ENCODE peak calls at places on chromosome 11, in four cellular contexts. One of them, this sample, is unnamed.

GRCh38 chr11:86577663-86578636 is 94.5 kb downstream of the ME3 start:
- DNase-seq in HepG2: peak; percentile 81
- DNase-seq in WTC11: no peak
- DNase-seq in A549: peak; percentile 86
- DNase-seq in this sample: no peak

GRCh38 chr11:16605440-16605970 is 132.9 kb upstream of the C11orf58 start:
- DNase-seq in HepG2: no peak
- DNase-seq in A549: no peak
- DNase-seq in WTC11: peak; percentile 60
- DNase-seq in this sample: peak; percentile 63

GRCh38 chr11:85886089-85887056 is 31.2 kb downstream of the CCDC83 start:
- DNase-seq in WTC11: no peak
- DNase-seq in HepG2: no peak
- DNase-seq in A549: no peak
- DNase-seq in this sample: no peak

GRCh38 chr11:122109932-122110331 is 6.1 kb downstream of the BLID start:
- DNase-seq in A549: no peak
- DNase-seq in HepG2: no peak
- DNase-seq in WTC11: no peak
- DNase-seq in this sample: no peak

GRCh38 chr11:76889414-76889975 is 28.8 kb downstream of the ACER3 start:
- DNase-seq in WTC11: no peak
- DNase-seq in HepG2: peak; percentile 73
- DNase-seq in A549: no peak
- DNase-seq in this sample: no peak

GRCh38 chr11:2581931-2582435 is 117.8 kb downstream of the KCNQ1OT1 start:
- DNase-seq in WTC11: peak; percentile 10
- DNase-seq in A549: no peak
- DNase-seq in HepG2: no peak
- DNase-seq in this sample: no peak

GRCh38 chr11:34653031-34653430 is 32.1 kb downstream of the EHF start:
- DNase-seq in HepG2: no peak
- DNase-seq in A549: no peak
- DNase-seq in WTC11: no peak
- DNase-seq in this sample: no peak

GRCh38 chr11:123483465-123483864 is 53.4 kb downstream of the GRAMD1B start:
- DNase-seq in WTC11: no peak
- DNase-seq in HepG2: no peak
- DNase-seq in A549: no peak
- DNase-seq in this sample: peak; percentile 2

GRCh38 chr11:34356576-34356917 is 1.3 kb downstream of the ABTB2 start:
- DNase-seq in A549: peak; percentile 62
- DNase-seq in HepG2: no peak
- DNase-seq in WTC11: peak; percentile 29
- DNase-seq in this sample: no peak

GRCh38 chr11:47249378-47249715 is 733 bp upstream of the ACP2 start:
- DNase-seq in HepG2: no peak
- DNase-seq in A549: no peak
- DNase-seq in WTC11: no peak
- DNase-seq in this sample: no peak

GRCh38 chr11:47247502-47247901 is 1.1 kb downstream of the ACP2 start:
- DNase-seq in HepG2: no peak
- DNase-seq in A549: no peak
- DNase-seq in WTC11: no peak
- DNase-seq in this sample: no peak

GRCh38 chr11:47245586-47246357 is 2.8 kb downstream of the ACP2 start:
- DNase-seq in WTC11: no peak
- DNase-seq in A549: no peak
- DNase-seq in HepG2: no peak
- DNase-seq in this sample: no peak

GRCh38 chr11:47248664-47249377 is at the start of gene ACP2:
- DNase-seq in HepG2: peak; percentile 85
- DNase-seq in A549: peak; percentile 94
- DNase-seq in WTC11: peak; percentile 91
- DNase-seq in this sample: peak; percentile 84

DNA sequence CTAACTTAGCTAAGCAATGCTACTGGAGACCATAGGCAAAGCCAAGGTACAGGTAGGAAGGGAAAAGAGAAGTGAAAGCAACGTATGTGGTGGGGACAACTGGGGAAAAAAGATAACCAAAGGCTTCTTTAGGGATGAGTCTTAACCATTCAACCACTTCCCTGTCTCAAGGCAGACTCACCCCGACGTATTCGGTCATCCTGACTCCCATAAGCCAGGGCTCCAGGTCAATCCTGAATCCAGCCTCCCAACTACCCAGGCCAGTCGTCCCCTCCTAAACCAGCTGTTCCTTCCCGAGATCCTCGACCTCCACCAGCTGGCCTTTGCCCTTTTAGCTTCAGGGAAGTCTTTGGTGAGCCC is 330 bp downstream of the ACP2 start:
- DNase-seq in A549: no peak
- DNase-seq in HepG2: no peak
- DNase-seq in WTC11: no peak
- DNase-seq in this sample: peak; percentile 42
- TF ChIP-seq NR3C1 in A549: no peak
- TF ChIP-seq NR3C1 in HepG2: no peak
- TF ChIP-seq NR3C1 in WTC11: no peak
- TF ChIP-seq NR3C1 in this sample: no peak

GRCh38 chr11:1473011-1473628 is 13.5 kb downstream of the MOB2 start:
- DNase-seq in WTC11: no peak
- DNase-seq in A549: no peak
- DNase-seq in HepG2: no peak
- DNase-seq in this sample: no peak
- TF ChIP-seq NR3C1 in WTC11: no peak
- TF ChIP-seq NR3C1 in A549: no peak
- TF ChIP-seq NR3C1 in HepG2: no peak
- TF ChIP-seq NR3C1 in this sample: no peak

DNA sequence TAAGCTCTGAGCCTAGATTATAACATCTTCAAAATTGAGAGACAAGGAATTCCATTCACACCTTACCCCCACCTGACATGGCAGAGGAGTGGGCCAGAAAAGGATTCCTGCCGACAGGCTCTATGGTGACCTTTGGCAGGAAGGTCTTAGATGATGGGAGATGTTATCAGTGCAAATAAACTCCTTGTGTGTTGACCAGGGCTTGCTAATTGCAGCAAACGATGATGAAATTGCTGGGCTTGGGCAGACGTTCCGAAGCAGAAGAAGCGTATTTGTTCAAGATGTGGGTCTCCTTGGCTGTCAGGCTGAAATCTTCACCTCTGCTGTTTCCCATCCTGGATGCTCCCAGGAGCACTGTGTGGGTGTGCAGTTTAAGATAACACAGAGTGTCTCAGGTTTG is 183.7 kb upstream of the CADM1 start:
- DNase-seq in HepG2: no peak
- DNase-seq in WTC11: no peak
- DNase-seq in A549: no peak
- DNase-seq in this sample: no peak
- TF ChIP-seq NR3C1 in HepG2: no peak
- TF ChIP-seq NR3C1 in WTC11: no peak
- TF ChIP-seq NR3C1 in A549: no peak
- TF ChIP-seq NR3C1 in this sample: no peak

GRCh38 chr11:134155946-134156865 is 67.6 kb downstream of the NCAPD3 start:
- DNase-seq in WTC11: no peak
- DNase-seq in HepG2: no peak
- DNase-seq in A549: no peak
- DNase-seq in this sample: no peak

GRCh38 chr11:134157451-134157850 is 66.3 kb downstream of the NCAPD3 start:
- DNase-seq in WTC11: no peak
- DNase-seq in HepG2: no peak
- DNase-seq in A549: no peak
- DNase-seq in this sample: no peak

GRCh38 chr11:134154441-134154840 is 69.3 kb downstream of the NCAPD3 start:
- DNase-seq in HepG2: no peak
- DNase-seq in A549: no peak
- DNase-seq in WTC11: no peak
- DNase-seq in this sample: no peak

GRCh38 chr11:134153147-134153905 is 70.4 kb downstream of the NCAPD3 start:
- DNase-seq in A549: no peak
- DNase-seq in WTC11: no peak
- DNase-seq in HepG2: no peak
- DNase-seq in this sample: no peak

DNA sequence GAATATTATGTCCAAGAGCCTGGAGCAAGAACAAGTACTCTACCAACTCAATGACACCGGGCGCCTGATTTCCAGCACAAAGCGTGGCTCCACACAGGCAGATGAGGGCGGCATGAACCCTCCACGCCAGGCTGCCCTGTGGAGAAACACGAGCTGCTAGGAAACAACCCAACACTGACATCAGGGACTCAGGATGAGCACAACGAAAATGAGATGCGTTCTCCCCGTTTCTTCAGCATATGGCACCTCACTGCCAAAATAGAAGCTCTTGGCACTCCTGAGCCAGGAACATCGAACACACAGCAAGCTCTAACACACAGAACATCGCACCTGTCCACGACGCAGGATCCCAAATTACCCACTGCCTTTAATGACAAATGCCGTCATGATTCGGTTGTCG is 68.3 kb downstream of the NCAPD3 start:
- DNase-seq in HepG2: no peak
- DNase-seq in WTC11: no peak
- DNase-seq in A549: no peak
- DNase-seq in this sample: no peak
- TF ChIP-seq NR3C1 in HepG2: no peak
- TF ChIP-seq NR3C1 in WTC11: no peak
- TF ChIP-seq NR3C1 in A549: no peak
- TF ChIP-seq NR3C1 in this sample: no peak

DNA sequence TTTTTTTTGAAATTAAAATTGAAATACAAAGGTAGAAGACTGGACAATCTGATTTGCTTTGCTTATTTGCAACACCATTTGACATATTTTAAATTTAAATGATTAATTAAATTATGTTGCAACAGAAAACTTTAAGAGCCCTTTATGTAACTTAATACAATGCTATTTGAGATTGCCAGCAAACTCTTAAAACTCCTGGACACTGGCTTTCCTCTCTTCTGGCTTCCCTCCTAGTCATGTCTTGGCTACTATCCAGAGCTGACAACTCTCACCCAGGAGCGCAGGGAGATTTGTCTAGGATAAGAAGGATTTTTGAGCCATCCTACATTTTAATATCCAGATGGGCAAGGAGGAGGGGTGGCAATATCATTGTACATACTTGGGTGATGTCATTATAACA is 134.3 kb downstream of the ELP4 start:
- DNase-seq in A549: peak; percentile 46
- DNase-seq in HepG2: no peak
- DNase-seq in WTC11: no peak
- DNase-seq in this sample: no peak
- TF ChIP-seq NR3C1 in A549: no peak
- TF ChIP-seq NR3C1 in HepG2: no peak
- TF ChIP-seq NR3C1 in WTC11: no peak
- TF ChIP-seq NR3C1 in this sample: no peak

GRCh38 chr11:113555071-113555739 is 80.0 kb upstream of the DRD2 start:
- DNase-seq in WTC11: no peak
- DNase-seq in HepG2: no peak
- DNase-seq in A549: no peak
- DNase-seq in this sample: peak; percentile 62
- TF ChIP-seq NR3C1 in WTC11: no peak
- TF ChIP-seq NR3C1 in HepG2: no peak
- TF ChIP-seq NR3C1 in A549: no peak
- TF ChIP-seq NR3C1 in this sample: no peak

DNA sequence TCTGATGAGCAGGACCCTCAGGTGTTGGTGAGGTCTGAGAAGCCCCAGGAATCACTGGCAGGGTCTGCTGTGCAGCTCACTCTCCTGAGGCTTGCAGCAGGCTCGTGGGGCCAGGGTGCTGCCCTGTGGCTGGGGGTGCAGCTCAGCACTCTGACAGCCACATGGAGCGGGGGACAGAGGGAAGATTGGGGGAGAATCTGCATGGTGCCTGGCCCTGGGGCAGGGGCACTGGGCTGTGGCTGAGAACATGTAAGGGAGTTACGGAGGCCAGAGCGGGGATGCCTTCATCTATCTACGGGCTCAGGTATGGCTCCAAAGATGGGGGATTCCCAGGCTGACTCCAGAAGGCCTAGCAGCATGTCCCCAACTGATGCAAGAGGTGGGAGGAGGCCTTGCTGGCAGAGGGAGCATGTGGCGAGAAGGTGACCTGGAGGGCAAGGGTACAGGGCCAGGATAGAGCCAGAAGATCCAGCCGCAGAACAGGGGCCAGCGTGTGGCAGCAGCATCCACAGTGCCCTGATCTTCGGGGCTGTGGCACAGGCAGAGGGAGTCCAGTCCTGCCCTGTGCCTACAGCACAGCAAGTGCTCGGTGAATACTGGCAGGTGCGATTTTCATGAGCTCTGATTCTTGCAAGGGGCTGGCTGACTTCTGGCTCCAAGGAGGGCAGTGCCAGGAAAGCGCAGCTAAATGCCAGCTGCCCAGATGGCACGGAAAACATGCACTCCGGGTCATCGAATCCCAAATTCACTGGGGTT is 184.7 kb downstream of the CTTN start:
- DNase-seq in HepG2: no peak
- DNase-seq in A549: no peak
- DNase-seq in WTC11: no peak
- DNase-seq in this sample: no peak
- TF ChIP-seq NR3C1 in HepG2: no peak
- TF ChIP-seq NR3C1 in A549: no peak
- TF ChIP-seq NR3C1 in WTC11: no peak
- TF ChIP-seq NR3C1 in this sample: no peak

GRCh38 chr11:134074346-134074745 is 5.5 kb downstream of the JAM3 start:
- DNase-seq in WTC11: no peak
- DNase-seq in A549: no peak
- DNase-seq in HepG2: no peak
- DNase-seq in this sample: no peak
- TF ChIP-seq NR3C1 in WTC11: no peak
- TF ChIP-seq NR3C1 in A549: no peak
- TF ChIP-seq NR3C1 in HepG2: no peak
- TF ChIP-seq NR3C1 in this sample: no peak

This sample was measured in K562.